ENCODE peak calls at places on chromosomes 5 and 9, in seven cellular contexts. S, F, A, G, Z, O and H are unnamed samples.

GRCh38 chr5:144774247-144774646 is 603.6 kb downstream of the KCTD16 start:
- DNase-seq in S (peak; percentile 11), F (no peak), A (no peak), G (no peak), Z (no peak), O (no peak), H (no peak)

GRCh38 chr5:56815657-56816545 is 552 bp downstream of the MAP3K1 start:
- DNase-seq in S (no peak), F (no peak), A (no peak), G (peak; percentile 47), Z (no peak), O (no peak), H (no peak)

GRCh38 chr5:43780586-43780985 is 177.6 kb downstream of the NNT start:
- DNase-seq in S (peak; percentile 27), F (no peak), A (no peak), G (no peak), Z (no peak), O (no peak), H (no peak)

GRCh38 chr5:41763096-41763495 is 107.1 kb downstream of the OXCT1 start:
- DNase-seq in S (peak; percentile 73), F (peak; percentile 63), A (no peak), G (no peak), Z (no peak), O (no peak), H (no peak)

GRCh38 chr9:83362341-83362995 is 175.7 kb downstream of the FRMD3 start:
- DNase-seq in S (no peak), F (no peak), A (no peak), G (no peak), Z (no peak), O (no peak), H (no peak)

GRCh38 chr5:83764101-83764500 is 43.4 kb upstream of the HAPLN1 start:
- DNase-seq in S (peak; percentile 17), F (no peak), A (no peak), G (no peak), Z (no peak), O (no peak), H (no peak)

GRCh38 chr5:78621269-78621871 is 27.2 kb downstream of the LHFPL2 start:
- DNase-seq in S (peak; percentile 25), F (no peak), A (no peak), G (no peak), Z (no peak), O (no peak), H (no peak)

GRCh38 chr9:105475302-105475701 is 27.5 kb downstream of the FSD1L start:
- DNase-seq in S (peak; percentile 62), F (no peak), A (no peak), G (no peak), Z (no peak), O (no peak), H (no peak)

GRCh38 chr5:153960269-153961215 is 78.2 kb downstream of the FAM114A2 start:
- DNase-seq in S (peak; percentile 27), F (peak; percentile 35), A (no peak), G (no peak), Z (no peak), O (peak; percentile 9), H (no peak)

GRCh38 chr5:139646912-139647391 is 1.2 kb upstream of the CXXC5 start:
- DNase-seq in S (no peak), F (no peak), A (no peak), G (no peak), Z (peak; percentile 19), O (no peak), H (no peak)

GRCh38 chr9:22119537-22120167 is 110.5 kb upstream of the CDKN2B start:
- DNase-seq in S (peak; percentile 58), F (no peak), A (no peak), G (no peak), Z (no peak), O (no peak), H (no peak)

GRCh38 chr5:16909464-16909863 is 26.6 kb downstream of the MYO10 start:
- DNase-seq in S (peak; percentile 74), F (no peak), A (peak; percentile 74), G (no peak), Z (no peak), O (no peak), H (no peak)

GRCh38 chr5:168829044-168829443 is 249.9 kb upstream of the PANK3 start:
- DNase-seq in S (no peak), F (no peak), A (no peak), G (no peak), Z (no peak), O (no peak), H (no peak)

GRCh38 chr9:74942801-74943200 is 9.9 kb downstream of the C9orf40 start:
- DNase-seq in S (peak; percentile 11), F (no peak), A (no peak), G (peak; percentile 37), Z (no peak), O (no peak), H (no peak)

GRCh38 chr9:38062498-38063362 is 6.3 kb downstream of the SHB start:
- DNase-seq in S (peak; percentile 76), F (no peak), A (no peak), G (no peak), Z (no peak), O (no peak), H (no peak)

GRCh38 chr5:31194892-31195291 is 1.4 kb downstream of the CDH6 start:
- DNase-seq in S (no peak), F (peak; percentile 48), A (no peak), G (no peak), Z (no peak), O (no peak), H (no peak)

GRCh38 chr9:93223241-93224180 is 39.6 kb downstream of the WNK2 start:
- DNase-seq in S (peak; percentile 3), F (peak; percentile 83), A (peak; percentile 83), G (no peak), Z (no peak), O (no peak), H (no peak)

GRCh38 chr5:79255786-79256557 is 20.0 kb downstream of the JMY start:
- DNase-seq in S (peak; percentile 42), F (peak; percentile 39), A (peak; percentile 33), G (peak; percentile 12), Z (no peak), O (no peak), H (no peak)

GRCh38 chr5:155189981-155190380 is 176.4 kb downstream of the KIF4B start:
- DNase-seq in S (no peak), F (no peak), A (peak; percentile 88), G (no peak), Z (no peak), O (no peak), H (no peak)

GRCh38 chr5:179404321-179405053 is 59.2 kb upstream of the ADAMTS2 start:
- DNase-seq in S (peak; percentile 22), F (peak; percentile 41), A (no peak), G (no peak), Z (no peak), O (no peak), H (no peak)

GRCh38 chr5:134436523-134437339 is 25.1 kb upstream of the CDKN2AIPNL start:
- DNase-seq in S (peak; percentile 80), F (peak; percentile 62), A (peak; percentile 95), G (peak; percentile 49), Z (peak; percentile 13), O (peak; percentile 5), H (peak; percentile 14)

GRCh38 chr5:39013938-39014337 is 60.3 kb downstream of the RICTOR start:
- DNase-seq in S (peak; percentile 67), F (no peak), A (no peak), G (no peak), Z (no peak), O (no peak), H (no peak)

GRCh38 chr5:10663531-10664183 is 97.4 kb downstream of the DAP start:
- DNase-seq in S (no peak), F (peak; percentile 53), A (peak; percentile 26), G (no peak), Z (no peak), O (no peak), H (no peak)

GRCh38 chr5:68396722-68397121 is 181.2 kb downstream of the PIK3R1 start:
- DNase-seq in S (no peak), F (no peak), A (peak; percentile 87), G (no peak), Z (no peak), O (no peak), H (no peak)

GRCh38 chr5:179129607-179130071 is 69.5 kb downstream of the ZNF354C start:
- DNase-seq in S (no peak), F (no peak), A (no peak), G (no peak), Z (no peak), O (no peak), H (no peak)

GRCh38 chr5:76528547-76529334 is 94.5 kb downstream of the F2RL2 start:
- DNase-seq in S (no peak), F (no peak), A (no peak), G (no peak), Z (no peak), O (no peak), H (no peak)

GRCh38 chr5:113450366-113451328 is 15.9 kb upstream of the TSSK1B start:
- DNase-seq in S (no peak), F (no peak), A (no peak), G (no peak), Z (no peak), O (no peak), H (no peak)

GRCh38 chr9:126705767-126706697 is 92.3 kb downstream of the LMX1B start:
- DNase-seq in S (no peak), F (peak; percentile 70), A (peak; percentile 38), G (peak; percentile 75), Z (no peak), O (peak; percentile 63), H (no peak)

GRCh38 chr9:3992924-3993323 is 306.9 kb downstream of the GLIS3 start:
- DNase-seq in S (peak; percentile 87), F (no peak), A (no peak), G (no peak), Z (no peak), O (no peak), H (no peak)

GRCh38 chr9:8534828-8535227 is 735.2 kb upstream of the DMAC1 start:
- DNase-seq in S (no peak), F (no peak), A (no peak), G (no peak), Z (no peak), O (no peak), H (no peak)

GRCh38 chr5:31193026-31193425 is 460 bp upstream of the CDH6 start:
- DNase-seq in S (no peak), F (no peak), A (no peak), G (no peak), Z (no peak), O (no peak), H (no peak)

GRCh38 chr9:134742822-134743221 is 101.2 kb downstream of the COL5A1 start:
- DNase-seq in S (no peak), F (no peak), A (no peak), G (no peak), Z (no peak), O (no peak), H (no peak)